ENCODE peak calls at places on chromosomes 13 and 19, in five cellular contexts. Z is sigmoid colon, W is lower lobe of right lung, B is fibroblast of lung, I is upper lobe of left lung. S is an unnamed sample.

GRCh38 chr19:7575426-7576040 is 20.1 kb upstream of the CAMSAP3 start:
- DNase-seq in Z (no peak), B (no peak), W (no peak), I (no peak), S (no peak)

GRCh38 chr19:11191273-11191755 is 6.0 kb downstream of the KANK2 start:
- DNase-seq in Z (peak; percentile 91), I (peak; percentile 71), W (peak; percentile 65), B (peak; percentile 47), S (peak; percentile 86)

GRCh38 chr19:15332311-15332996 is at the start of gene BRD4:
- DNase-seq in I (peak; percentile 67), W (peak; percentile 83), B (peak; percentile 54), Z (peak; percentile 85), S (peak; percentile 80)

GRCh38 chr19:58229255-58229639 is 533 bp downstream of the ZNF544 start:
- DNase-seq in Z (no peak), I (no peak), W (no peak), B (peak; percentile 25), S (no peak)

GRCh38 chr13:51222510-51223283 is 499 bp downstream of the FAM124A start:
- DNase-seq in B (peak; percentile 7), W (no peak), I (no peak), Z (no peak), S (no peak)

GRCh38 chr19:39645800-39646411 is 9.8 kb upstream of the LGALS16 start:
- DNase-seq in I (no peak), B (peak; percentile 20), W (no peak), Z (no peak), S (no peak)

GRCh38 chr19:39246951-39247669 is 1.5 kb downstream of the IFNL4 start:
- DNase-seq in B (peak; percentile 12), Z (no peak), W (peak; percentile 52), I (peak; percentile 28), S (no peak)

GRCh38 chr19:10419200-10419645 is 1.1 kb upstream of the PDE4A start:
- DNase-seq in B (peak; percentile 39), I (no peak), Z (no peak), W (no peak), S (no peak)

GRCh38 chr19:39351537-39352037 is 9.4 kb downstream of the SAMD4B start:
- DNase-seq in Z (no peak), W (no peak), I (no peak), B (no peak), S (no peak)

GRCh38 chr13:101941095-101941777 is 460.6 kb downstream of the FGF14 start:
- DNase-seq in I (no peak), Z (no peak), B (peak; percentile 2), W (no peak), S (no peak)

GRCh38 chr19:28425431-28425931 is 787.5 kb downstream of the UQCRFS1 start:
- DNase-seq in W (no peak), Z (no peak), B (peak; percentile 90), I (no peak), S (no peak)

GRCh38 chr19:49114630-49115363 is 627 bp downstream of the LIN7B start:
- DNase-seq in I (peak; percentile 69), B (peak; percentile 55), Z (peak; percentile 83), W (peak; percentile 77), S (no peak)

GRCh38 chr13:31045621-31046081 is 113.2 kb downstream of the TEX26 start:
- DNase-seq in W (peak; percentile 88), Z (peak; percentile 70), B (peak; percentile 96), I (peak; percentile 92), S (no peak)

GRCh38 chr13:96294930-96295657 is 205.2 kb downstream of the HS6ST3 start:
- DNase-seq in B (no peak), I (no peak), Z (no peak), W (no peak), S (no peak)

GRCh38 chr19:16496613-16496983 is 404 bp downstream of the C19orf44 start:
- DNase-seq in Z (peak; percentile 80), I (no peak), W (no peak), B (peak; percentile 67), S (no peak)

GRCh38 chr13:34002141-34002540 is 184.2 kb downstream of the RFC3 start:
- DNase-seq in I (no peak), W (no peak), Z (no peak), B (no peak), S (no peak)

GRCh38 chr13:111658150-111659100 is 338.0 kb downstream of the TEX29 start:
- DNase-seq in W (no peak), B (no peak), Z (no peak), I (no peak), S (no peak)

GRCh38 chr13:109214393-109214792 is 572.0 kb downstream of the IRS2 start:
- DNase-seq in I (no peak), W (no peak), Z (no peak), B (peak; percentile 15), S (no peak)

GRCh38 chr19:13002389-13002898 is 7.2 kb downstream of the NFIX start:
- DNase-seq in Z (peak; percentile 93), B (no peak), I (peak; percentile 59), W (no peak), S (peak; percentile 71)

GRCh38 chr13:113115363-113116205 is 7.0 kb upstream of the F10 start:
- DNase-seq in W (peak; percentile 28), I (peak; percentile 14), Z (peak; percentile 46), B (no peak), S (peak; percentile 59)

GRCh38 chr13:47903836-47904235 is 97.2 kb downstream of the SUCLA2 start:
- DNase-seq in B (peak; percentile 54), I (no peak), Z (no peak), W (no peak), S (no peak)

GRCh38 chr19:35925501-35925900 is 10.7 kb upstream of the LRFN3 start:
- DNase-seq in I (no peak), B (no peak), Z (no peak), W (no peak), S (no peak)

GRCh38 chr19:33686687-33687541 is 65.2 kb downstream of the CHST8 start:
- DNase-seq in B (no peak), I (no peak), W (no peak), Z (no peak), S (peak; percentile 67)

GRCh38 chr19:4113398-4114088 is 10.4 kb downstream of the MAP2K2 start:
- DNase-seq in I (no peak), B (no peak), W (no peak), Z (no peak), S (no peak)

GRCh38 chr19:4115818-4116385 is 8.0 kb downstream of the MAP2K2 start:
- DNase-seq in B (no peak), Z (no peak), I (no peak), W (no peak), S (no peak)

GRCh38 chr19:4115050-4115817 is 8.7 kb downstream of the MAP2K2 start:
- DNase-seq in B (no peak), I (peak; percentile 55), Z (no peak), W (no peak), S (no peak)

GRCh38 chr19:4112367-4112766 is 11.6 kb downstream of the MAP2K2 start:
- DNase-seq in W (no peak), B (no peak), Z (no peak), I (no peak), S (no peak)

DNA sequence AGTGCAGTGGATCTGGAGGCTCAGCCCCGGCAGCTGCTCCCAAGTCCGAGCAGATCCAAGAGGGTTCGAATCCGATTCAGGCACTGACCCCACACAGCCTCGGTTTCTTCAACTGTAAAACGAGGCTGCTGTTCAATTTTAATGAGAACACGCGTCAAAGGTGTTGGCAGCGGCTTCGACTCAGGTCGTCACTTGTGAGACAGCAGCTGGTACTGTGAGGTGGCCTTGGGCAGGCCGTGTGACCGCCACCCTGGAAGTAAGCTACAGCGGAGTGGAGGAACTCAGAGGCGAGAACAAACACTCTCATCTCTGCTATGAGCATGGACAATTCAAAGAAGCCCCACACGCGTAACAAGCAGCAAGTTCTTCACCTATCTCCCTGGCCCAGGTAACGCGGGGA is 9.7 kb downstream of the MAP2K2 start:
- DNase-seq in W (no peak), B (no peak), Z (no peak), I (no peak), S (no peak)
- H3K27ac ChIP-seq in W (no peak overlapping the region), B (no peak overlapping the region), Z (no peak overlapping the region), I (no peak overlapping the region), S (no peak overlapping the region)

GRCh38 chr13:20190481-20191310 is 2.0 kb downstream of the GJB2 start:
- DNase-seq in W (no peak), I (no peak), Z (no peak), B (peak; percentile 95), S (no peak)
- H3K4me3 ChIP-seq in W (no peak overlapping the region), I (no peak overlapping the region), Z (no peak overlapping the region), B (no peak overlapping the region), S (peak overlapping the region; percentile 61)

GRCh38 chr13:66974174-66974573 is 256.0 kb downstream of the PCDH9 start:
- DNase-seq in I (no peak), Z (no peak), B (no peak), W (no peak), S (no peak)

GRCh38 chr13:66972659-66973058 is 257.5 kb downstream of the PCDH9 start:
- DNase-seq in W (no peak), Z (no peak), I (no peak), B (peak; percentile 50), S (no peak)

GRCh38 chr13:66967825-66968597 is 262.1 kb downstream of the PCDH9 start:
- DNase-seq in B (no peak), W (no peak), I (no peak), Z (no peak), S (no peak)

GRCh38 chr13:66965146-66965545 is 265.0 kb downstream of the PCDH9 start:
- DNase-seq in Z (no peak), W (no peak), B (no peak), I (no peak), S (no peak)

DNA sequence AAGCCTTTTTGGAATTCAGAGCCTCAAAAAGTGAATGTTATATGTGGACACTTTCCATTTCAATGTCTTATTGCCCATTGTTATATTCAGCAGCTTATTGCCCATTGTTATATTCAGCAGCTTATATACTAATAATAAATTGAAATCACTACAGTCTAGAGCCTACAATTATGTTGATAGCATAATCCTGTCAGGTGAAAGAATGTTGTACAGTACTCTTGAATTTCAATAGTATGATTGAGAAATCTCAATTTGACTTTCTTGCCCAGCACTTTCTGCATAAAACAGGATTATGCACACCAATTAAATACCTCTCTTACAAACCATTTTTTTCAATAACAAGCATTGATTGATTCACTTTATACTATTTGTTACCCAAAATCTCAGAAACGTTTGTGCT is 260.8 kb downstream of the PCDH9 start:
- DNase-seq in I (no peak), B (no peak), W (no peak), Z (no peak), S (no peak)
- H3K27ac ChIP-seq in I (no peak overlapping the region), B (no peak overlapping the region), W (no peak overlapping the region), Z (no peak overlapping the region), S (no peak overlapping the region)

DNA sequence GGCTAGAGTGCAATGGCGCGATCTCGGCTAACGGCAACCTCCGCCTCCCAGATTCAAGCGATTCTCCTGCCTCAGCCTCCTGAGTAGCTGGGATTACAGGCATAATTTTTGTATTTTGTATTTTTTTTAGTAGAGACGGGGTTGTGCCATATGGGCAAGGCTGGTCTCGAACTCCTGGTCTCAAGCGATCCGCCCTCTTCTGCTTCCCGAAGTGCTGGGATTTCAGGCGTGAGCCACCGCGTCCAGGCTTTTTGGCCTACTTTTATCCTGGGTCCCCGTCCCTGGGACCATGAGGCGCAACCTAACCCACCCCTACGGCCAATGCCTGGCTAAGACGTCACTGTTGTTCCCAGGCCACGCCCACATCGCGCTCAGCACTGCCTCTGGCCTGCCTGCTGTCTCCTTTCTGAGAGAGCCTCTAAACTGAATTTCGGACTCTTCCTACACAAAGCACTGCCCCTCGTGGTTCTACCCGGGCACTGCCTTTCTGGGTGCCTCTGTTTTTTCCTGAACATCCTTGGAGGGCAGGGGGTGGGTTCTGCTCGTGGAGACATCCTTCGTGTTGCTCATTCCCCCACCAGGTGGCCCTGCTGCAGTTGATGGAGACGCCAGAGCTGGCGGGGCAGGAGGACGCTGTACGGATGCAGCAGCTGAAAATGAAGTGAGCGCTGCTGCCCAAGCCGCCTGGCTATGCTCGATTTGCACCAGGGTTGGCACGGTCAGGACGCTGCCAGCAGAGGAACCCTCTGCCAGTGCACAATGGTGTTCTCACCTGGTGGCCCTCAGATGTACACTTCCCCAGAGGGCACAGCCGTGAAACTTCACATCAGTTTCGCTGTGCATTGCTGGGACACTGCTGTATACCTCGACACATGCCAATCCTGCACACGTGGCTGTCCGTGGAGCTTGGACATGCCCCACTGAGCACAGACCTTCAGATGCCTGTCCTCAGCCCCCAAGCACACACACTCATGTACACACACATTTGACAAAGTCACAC is 2.0 kb downstream of the REX1BD start:
- DNase-seq in I (no peak), W (no peak), B (peak; percentile 82), Z (peak; percentile 81), S (no peak)
- H3K4me3 ChIP-seq in I (no peak overlapping the region), W (no peak overlapping the region), B (no peak overlapping the region), Z (peak overlapping the region; percentile 78), S (peak overlapping the region; percentile 87)

S was measured in suprapubic skin.